ENCODE peak calls at places on chromosomes 2 and 18, in ten cellular contexts. Y is fibroblast of mammary gland, Q is cardiac fibroblast, X is IMR-90, P is HL-60, U is fibroblast of lung, M is heart left ventricle, H is lung, S is fibroblast of the aortic adventitia, D is neural crest cell. T is an unnamed sample.

GRCh38 chr2:219300022-219300421 is 9.2 kb downstream of the PTPRN start:
- DNase-seq in Y (no peak), Q (no peak), X (no peak), P (no peak), U (no peak), M (no peak), H (no peak), S (no peak), D (no peak), T (no peak)

GRCh38 chr2:105849431-105850179 is 104.9 kb downstream of the NCK2 start:
- DNase-seq in Y (no peak), Q (no peak), X (no peak), P (no peak), U (no peak), M (no peak), H (no peak), S (no peak), D (no peak), T (no peak)

GRCh38 chr18:64254399-64255093 is 105.7 kb upstream of the LINC00305 start:
- DNase-seq in Y (no peak), Q (no peak), X (no peak), P (no peak), U (no peak), M (no peak), H (no peak), S (no peak), D (no peak), T (no peak)

GRCh38 chr18:3624818-3625716 is 175.1 kb downstream of the TGIF1 start:
- DNase-seq in Y (peak), Q (peak), X (peak), P (no peak), U (peak), M (peak), H (peak), S (peak), D (no peak), T (peak)

GRCh38 chr2:198756166-198756565 is 701.6 kb downstream of the SATB2 start:
- DNase-seq in Y (peak), Q (peak), X (peak), P (no peak), U (peak), M (no peak), H (no peak), S (peak), D (no peak), T (no peak)

GRCh38 chr2:161426788-161427412 is 10.8 kb downstream of the TBR1 start:
- DNase-seq in Y (peak), Q (peak), X (peak), P (no peak), U (peak), M (no peak), H (no peak), S (peak), D (peak), T (peak)

GRCh38 chr2:135563793-135564192 is 32.5 kb downstream of the R3HDM1 start:
- DNase-seq in Y (peak), Q (peak), X (peak), P (no peak), U (peak), M (no peak), H (no peak), S (no peak), D (no peak), T (no peak)

GRCh38 chr2:85601771-85602475 is 575 bp downstream of the TMEM150A start:
- DNase-seq in Y (no peak), Q (peak), X (no peak), P (no peak), U (peak), M (peak), H (peak), S (peak), D (peak), T (peak)

GRCh38 chr2:169982929-169983328 is 155.7 kb downstream of the UBR3 start:
- DNase-seq in Y (no peak), Q (no peak), X (no peak), P (no peak), U (no peak), M (no peak), H (no peak), S (no peak), D (no peak), T (no peak)

GRCh38 chr2:71950256-71951066 is 197.2 kb downstream of the CYP26B1 start:
- DNase-seq in Y (peak), Q (peak), X (no peak), P (no peak), U (no peak), M (peak), H (peak), S (peak), D (no peak), T (no peak)

GRCh38 chr2:233814436-233814835 is 36.3 kb downstream of the MROH2A start:
- DNase-seq in Y (no peak), Q (no peak), X (no peak), P (no peak), U (no peak), M (no peak), H (no peak), S (no peak), D (no peak), T (no peak)

GRCh38 chr2:121519732-121520640 is 10.7 kb upstream of the RNU4ATAC start:
- DNase-seq in Y (peak), Q (no peak), X (peak), P (no peak), U (peak), M (no peak), H (no peak), S (peak), D (peak), T (no peak)

GRCh38 chr2:12721571-12722444 is 5.1 kb downstream of the TRIB2 start:
- DNase-seq in Y (peak), Q (peak), X (peak), P (no peak), U (no peak), M (no peak), H (no peak), S (peak), D (no peak), T (no peak)

GRCh38 chr18:10139783-10140410 is 226.1 kb downstream of the VAPA start:
- DNase-seq in Y (peak), Q (peak), X (peak), P (no peak), U (peak), M (no peak), H (no peak), S (no peak), D (no peak), T (peak)

GRCh38 chr2:179344280-179344961 is 79.8 kb upstream of the SESTD1 start:
- DNase-seq in Y (peak), Q (peak), X (peak), P (no peak), U (peak), M (no peak), H (no peak), S (peak), D (no peak), T (peak)

GRCh38 chr2:174025271-174026121 is 60.3 kb upstream of the SP3 start:
- DNase-seq in Y (peak), Q (peak), X (peak), P (peak), U (peak), M (peak), H (peak), S (peak), D (no peak), T (no peak)

GRCh38 chr18:9488535-9488934 is 13.2 kb downstream of the RALBP1 start:
- DNase-seq in Y (no peak), Q (no peak), X (no peak), P (peak), U (no peak), M (no peak), H (no peak), S (no peak), D (no peak), T (no peak)

GRCh38 chr2:129428086-129428660 is 551.3 kb upstream of the RAB6C start:
- DNase-seq in Y (no peak), Q (no peak), X (no peak), P (no peak), U (no peak), M (no peak), H (no peak), S (no peak), D (no peak), T (no peak)

GRCh38 chr2:38619458-38620164 is 16.9 kb upstream of the HNRNPLL start:
- DNase-seq in Y (peak), Q (peak), X (peak), P (peak), U (peak), M (no peak), H (no peak), S (peak), D (no peak), T (no peak)

GRCh38 chr2:160042054-160042453 is 20.4 kb downstream of the PLA2R1 start:
- DNase-seq in Y (no peak), Q (peak), X (no peak), P (no peak), U (no peak), M (no peak), H (no peak), S (no peak), D (no peak), T (no peak)

GRCh38 chr18:49041677-49042570 is 91.2 kb upstream of the SMAD7 start:
- DNase-seq in Y (peak), Q (peak), X (peak), P (peak), U (peak), M (peak), H (peak), S (peak), D (no peak), T (peak)

GRCh38 chr2:133667085-133667484 is 98.8 kb upstream of the NCKAP5 start:
- DNase-seq in Y (peak), Q (peak), X (peak), P (no peak), U (peak), M (no peak), H (no peak), S (peak), D (no peak), T (peak)

GRCh38 chr18:44635546-44635945 is 45.1 kb upstream of the SETBP1 start:
- DNase-seq in Y (no peak), Q (no peak), X (no peak), P (no peak), U (no peak), M (no peak), H (no peak), S (no peak), D (no peak), T (no peak)

GRCh38 chr2:45302011-45302325 is 292.7 kb upstream of the SIX2 start:
- DNase-seq in Y (no peak), Q (no peak), X (no peak), P (no peak), U (no peak), M (no peak), H (no peak), S (no peak), D (no peak), T (no peak)

GRCh38 chr2:17373736-17374135 is 144.5 kb downstream of the RAD51AP2 start:
- DNase-seq in Y (peak), Q (peak), X (peak), P (no peak), U (peak), M (no peak), H (no peak), S (no peak), D (no peak), T (no peak)

GRCh38 chr2:98444436-98445166 is at the start of gene INPP4A:
- DNase-seq in Y (peak), Q (peak), X (peak), P (peak), U (peak), M (peak), H (peak), S (peak), D (peak), T (peak)

GRCh38 chr2:134131681-134132486 is 122.0 kb upstream of the MGAT5 start:
- DNase-seq in Y (no peak), Q (no peak), X (no peak), P (no peak), U (peak), M (no peak), H (no peak), S (peak), D (no peak), T (no peak)

GRCh38 chr2:128604045-128604444 is 285.4 kb upstream of the HS6ST1 start:
- DNase-seq in Y (no peak), Q (no peak), X (no peak), P (no peak), U (no peak), M (no peak), H (no peak), S (no peak), D (no peak), T (no peak)

GRCh38 chr18:79664525-79665125 is 15.0 kb upstream of the CTDP1 start:
- DNase-seq in Y (peak), Q (peak), X (peak), P (no peak), U (peak), M (no peak), H (no peak), S (peak), D (no peak), T (peak)

GRCh38 chr18:61154866-61155265 is 178.4 kb upstream of the CDH20 start:
- DNase-seq in Y (no peak), Q (no peak), X (no peak), P (no peak), U (no peak), M (no peak), H (no peak), S (no peak), D (no peak), T (no peak)

GRCh38 chr2:158575051-158575635 is 118.4 kb downstream of the PKP4 start:
- DNase-seq in Y (no peak), Q (peak), X (peak), P (no peak), U (no peak), M (no peak), H (no peak), S (peak), D (no peak), T (peak)

GRCh38 chr2:237581751-237582746 is 8.5 kb downstream of the RAB17 start:
- DNase-seq in Y (peak), Q (peak), X (peak), P (peak), U (peak), M (peak), H (peak), S (peak), D (peak), T (peak)

GRCh38 chr2:70212298-70212948 is 21.6 kb upstream of the C2orf42 start:
- DNase-seq in Y (no peak), Q (peak), X (no peak), P (no peak), U (peak), M (no peak), H (no peak), S (peak), D (no peak), T (no peak)

GRCh38 chr2:161223139-161223732 is 63.0 kb downstream of the TANK start:
- DNase-seq in Y (peak), Q (peak), X (peak), P (no peak), U (peak), M (no peak), H (no peak), S (peak), D (no peak), T (peak)

GRCh38 chr2:11507517-11507916 is 26.3 kb upstream of the GREB1 start:
- DNase-seq in Y (no peak), Q (no peak), X (no peak), P (no peak), U (no peak), M (no peak), H (no peak), S (no peak), D (no peak), T (no peak)

GRCh38 chr2:113260930-113261329 is 17.8 kb downstream of the PAX8 start:
- DNase-seq in Y (no peak), Q (no peak), X (no peak), P (peak), U (no peak), M (no peak), H (no peak), S (no peak), D (no peak), T (no peak)

GRCh38 chr18:40607741-40608140 is 1347.3 kb upstream of the PIK3C3 start:
- DNase-seq in Y (no peak), Q (no peak), X (no peak), P (no peak), U (no peak), M (no peak), H (no peak), S (no peak), D (no peak), T (no peak)

GRCh38 chr2:106065268-106065982 is 128.7 kb downstream of the UXS1 start:
- DNase-seq in Y (no peak), Q (no peak), X (no peak), P (no peak), U (no peak), M (peak), H (peak), S (no peak), D (no peak), T (no peak)

GRCh38 chr2:157307021-157307420 is 18.6 kb downstream of the ERMN start:
- DNase-seq in Y (no peak), Q (no peak), X (peak), P (no peak), U (no peak), M (no peak), H (no peak), S (no peak), D (no peak), T (peak)

GRCh38 chr2:24872344-24873115 is 47.5 kb downstream of the ADCY3 start:
- DNase-seq in Y (no peak), Q (no peak), X (no peak), P (no peak), U (no peak), M (no peak), H (no peak), S (no peak), D (no peak), T (no peak)

DNA sequence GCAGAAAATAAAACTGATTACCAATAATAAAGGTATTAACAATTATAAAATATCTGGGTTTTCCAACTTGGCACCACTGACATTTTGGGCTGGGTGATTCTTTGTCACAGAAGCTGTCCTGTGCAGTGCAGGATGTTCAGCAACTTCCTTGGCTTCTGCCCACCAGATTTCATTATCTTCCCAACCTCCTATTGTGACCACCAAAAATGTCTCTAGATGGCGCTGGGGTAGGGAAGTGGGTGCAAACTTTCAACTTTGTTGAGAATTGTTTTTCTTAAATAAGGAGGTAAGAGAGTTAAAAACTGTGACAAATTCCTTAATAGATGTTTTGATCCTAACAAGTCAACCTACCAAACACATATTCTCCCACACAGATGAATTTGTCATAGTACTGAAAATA is 90.1 kb downstream of the GAREM1 start:
- DNase-seq in Y (peak), Q (peak), X (no peak), P (no peak), U (peak), M (no peak), H (no peak), S (peak), D (no peak), T (no peak)
- TF ChIP-seq CTCF in Y (peak), Q (no peak), X (no peak), P (no peak), U (no peak), M (no peak), H (no peak), S (no peak), D (no peak), T (no peak)

DNA sequence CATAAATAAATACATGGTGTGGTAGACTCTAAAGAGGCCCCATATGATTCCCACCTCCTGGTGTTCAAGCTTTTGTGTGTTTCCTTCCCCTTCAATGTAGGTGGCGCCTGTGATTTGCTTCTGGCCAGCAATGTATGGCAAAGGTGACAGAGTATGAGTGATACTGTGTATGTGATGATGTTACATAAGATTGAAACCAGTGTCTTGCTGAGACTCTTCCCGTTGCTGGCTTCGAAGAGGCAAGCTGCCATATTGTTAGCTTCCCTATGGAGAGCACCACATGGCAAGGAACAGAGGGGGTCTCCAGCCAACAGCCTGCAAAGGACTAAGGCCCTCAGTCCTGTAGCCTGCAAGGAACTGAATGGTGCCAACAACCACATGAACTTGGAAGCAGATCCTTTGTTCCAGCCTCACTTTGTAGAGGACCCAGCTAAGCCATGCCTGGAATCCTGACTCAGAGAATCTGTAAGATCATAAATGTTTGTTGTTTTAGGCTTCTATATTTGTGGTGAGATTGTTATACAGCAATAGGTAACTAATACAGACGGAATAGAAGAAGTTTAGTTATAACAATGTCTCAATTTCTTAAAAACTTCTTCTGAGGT is 1.7 kb upstream of the SMAD4 start:
- DNase-seq in Y (peak), Q (peak), X (peak), P (peak), U (peak), M (no peak), H (no peak), S (peak), D (no peak), T (peak)
- TF ChIP-seq CTCF in Y (peak), Q (no peak), X (peak), P (no peak), U (no peak), M (no peak), H (no peak), S (no peak), D (no peak), T (no peak)

GRCh38 chr2:103276869-103277268 is 515.0 kb downstream of the TMEM182 start:
- DNase-seq in Y (no peak), Q (no peak), X (no peak), P (no peak), U (no peak), M (no peak), H (no peak), S (no peak), D (no peak), T (no peak)
- TF ChIP-seq CTCF in Y (no peak), Q (no peak), X (no peak), P (no peak), U (no peak), M (no peak), H (no peak), S (no peak), D (no peak), T (no peak)

GRCh38 chr2:126527836-126528490 is 128.0 kb upstream of the GYPC start:
- DNase-seq in Y (peak), Q (peak), X (peak), P (peak), U (peak), M (peak), H (peak), S (peak), D (peak), T (peak)
- TF ChIP-seq CTCF in Y (peak), Q (peak), X (peak), P (peak), U (peak), M (peak), H (peak), S (peak), D (peak), T (peak)

GRCh38 chr2:240347373-240347940 is 88.0 kb upstream of the GPC1 start:
- DNase-seq in Y (no peak), Q (no peak), X (no peak), P (no peak), U (no peak), M (no peak), H (no peak), S (no peak), D (no peak), T (no peak)

GRCh38 chr2:240346753-240347372 is 88.6 kb upstream of the GPC1 start:
- DNase-seq in Y (no peak), Q (no peak), X (no peak), P (no peak), U (no peak), M (no peak), H (no peak), S (no peak), D (no peak), T (no peak)

GRCh38 chr2:240343548-240343947 is 91.9 kb upstream of the GPC1 start:
- DNase-seq in Y (peak), Q (no peak), X (no peak), P (no peak), U (peak), M (no peak), H (no peak), S (no peak), D (no peak), T (no peak)

GRCh38 chr2:240346015-240346752 is 89.3 kb upstream of the GPC1 start:
- DNase-seq in Y (no peak), Q (no peak), X (no peak), P (no peak), U (no peak), M (no peak), H (no peak), S (no peak), D (no peak), T (no peak)

DNA sequence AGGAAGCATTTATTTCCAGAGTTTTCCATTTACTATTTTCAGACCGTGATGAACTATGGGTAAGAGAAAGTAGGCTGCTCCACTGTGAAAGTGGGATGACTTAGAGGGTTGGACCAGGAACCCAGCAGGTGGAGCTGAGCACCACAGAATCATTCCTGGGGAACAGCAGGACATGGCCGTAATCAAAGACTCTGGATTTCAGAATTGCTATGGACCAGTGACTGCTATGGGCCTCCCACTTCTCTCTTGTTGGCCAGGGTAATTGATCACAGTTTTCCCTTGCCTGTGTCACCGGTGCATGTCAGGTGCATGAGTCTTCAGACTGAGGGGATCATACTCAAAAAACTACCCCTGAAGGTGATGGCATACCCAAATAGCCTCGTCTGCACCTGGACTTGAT is 90.6 kb upstream of the GPC1 start:
- DNase-seq in Y (peak), Q (no peak), X (no peak), P (no peak), U (peak), M (no peak), H (no peak), S (peak), D (no peak), T (no peak)
- TF ChIP-seq CTCF in Y (peak), Q (no peak), X (peak), P (no peak), U (no peak), M (no peak), H (no peak), S (no peak), D (no peak), T (no peak)